ENCODE peak calls at places on chromosomes 12 and 14, in nine cellular contexts. One of them, this sample, is unnamed.

GRCh38 chr12:57146925-57147640 is at the start of gene LRP1-AS:
- DNase-seq in endothelial cell: no peak
- DNase-seq in stimulated activated CD8-positive, alpha-beta memory T cell treated with anti-CD3 and anti-CD28 coated beads, Interleukin-12 subunit alpha, Interleukin-12 subunit beta, amount 100 ng/mL, for 1 hour: no peak
- DNase-seq in frontal cortex: no peak
- DNase-seq in left lung: no peak
- DNase-seq in NCI-H69: peak
- DNase-seq in Right ventricle myocardium superior: no peak
- DNase-seq in A172: no peak
- DNase-seq in ELR: no peak
- DNase-seq in this sample: no peak

GRCh38 chr12:129701536-129702165 is 202.2 kb downstream of the TMEM132D start:
- DNase-seq in frontal cortex: no peak
- DNase-seq in NCI-H69: no peak
- DNase-seq in Right ventricle myocardium superior: no peak
- DNase-seq in ELR: no peak
- DNase-seq in left lung: no peak
- DNase-seq in stimulated activated CD8-positive, alpha-beta memory T cell treated with anti-CD3 and anti-CD28 coated beads, Interleukin-12 subunit alpha, Interleukin-12 subunit beta, amount 100 ng/mL, for 1 hour: no peak
- DNase-seq in endothelial cell: no peak
- DNase-seq in A172: no peak
- DNase-seq in this sample: no peak

GRCh38 chr14:101495827-101496778 is 65.2 kb upstream of the DIO3 start:
- DNase-seq in stimulated activated CD8-positive, alpha-beta memory T cell treated with anti-CD3 and anti-CD28 coated beads, Interleukin-12 subunit alpha, Interleukin-12 subunit beta, amount 100 ng/mL, for 1 hour: no peak
- DNase-seq in Right ventricle myocardium superior: no peak
- DNase-seq in frontal cortex: no peak
- DNase-seq in NCI-H69: no peak
- DNase-seq in ELR: no peak
- DNase-seq in endothelial cell: no peak
- DNase-seq in A172: no peak
- DNase-seq in left lung: peak
- DNase-seq in this sample: no peak

GRCh38 chr14:105890474-105891220 is 364.3 kb downstream of the TMEM121 start:
- DNase-seq in left lung: peak
- DNase-seq in ELR: no peak
- DNase-seq in A172: no peak
- DNase-seq in NCI-H69: no peak
- DNase-seq in endothelial cell: no peak
- DNase-seq in Right ventricle myocardium superior: peak
- DNase-seq in frontal cortex: no peak
- DNase-seq in stimulated activated CD8-positive, alpha-beta memory T cell treated with anti-CD3 and anti-CD28 coated beads, Interleukin-12 subunit alpha, Interleukin-12 subunit beta, amount 100 ng/mL, for 1 hour: no peak
- DNase-seq in this sample: no peak

GRCh38 chr14:73237219-73237785 is at the start of gene PAPLN:
- DNase-seq in frontal cortex: peak
- DNase-seq in Right ventricle myocardium superior: peak
- DNase-seq in A172: peak
- DNase-seq in ELR: peak
- DNase-seq in stimulated activated CD8-positive, alpha-beta memory T cell treated with anti-CD3 and anti-CD28 coated beads, Interleukin-12 subunit alpha, Interleukin-12 subunit beta, amount 100 ng/mL, for 1 hour: no peak
- DNase-seq in NCI-H69: peak
- DNase-seq in left lung: no peak
- DNase-seq in endothelial cell: no peak
- DNase-seq in this sample: no peak

GRCh38 chr12:9509464-9510166 is 98.1 kb downstream of the KLRB1 start:
- DNase-seq in ELR: peak
- DNase-seq in stimulated activated CD8-positive, alpha-beta memory T cell treated with anti-CD3 and anti-CD28 coated beads, Interleukin-12 subunit alpha, Interleukin-12 subunit beta, amount 100 ng/mL, for 1 hour: no peak
- DNase-seq in endothelial cell: no peak
- DNase-seq in A172: no peak
- DNase-seq in Right ventricle myocardium superior: no peak
- DNase-seq in left lung: no peak
- DNase-seq in NCI-H69: no peak
- DNase-seq in frontal cortex: no peak
- DNase-seq in this sample: peak

GRCh38 chr14:81256289-81256960 is 35.7 kb upstream of the GTF2A1 start:
- DNase-seq in Right ventricle myocardium superior: no peak
- DNase-seq in left lung: no peak
- DNase-seq in endothelial cell: no peak
- DNase-seq in NCI-H69: no peak
- DNase-seq in ELR: no peak
- DNase-seq in stimulated activated CD8-positive, alpha-beta memory T cell treated with anti-CD3 and anti-CD28 coated beads, Interleukin-12 subunit alpha, Interleukin-12 subunit beta, amount 100 ng/mL, for 1 hour: no peak
- DNase-seq in A172: no peak
- DNase-seq in frontal cortex: no peak
- DNase-seq in this sample: no peak

GRCh38 chr12:102642199-102642598 is 161.8 kb upstream of the IGF1 start:
- DNase-seq in endothelial cell: no peak
- DNase-seq in NCI-H69: no peak
- DNase-seq in stimulated activated CD8-positive, alpha-beta memory T cell treated with anti-CD3 and anti-CD28 coated beads, Interleukin-12 subunit alpha, Interleukin-12 subunit beta, amount 100 ng/mL, for 1 hour: no peak
- DNase-seq in left lung: no peak
- DNase-seq in A172: no peak
- DNase-seq in Right ventricle myocardium superior: no peak
- DNase-seq in frontal cortex: no peak
- DNase-seq in ELR: peak
- DNase-seq in this sample: no peak

GRCh38 chr12:68042212-68042699 is 53.0 kb downstream of the IFNG-AS1 start:
- DNase-seq in NCI-H69: peak
- DNase-seq in frontal cortex: no peak
- DNase-seq in A172: no peak
- DNase-seq in Right ventricle myocardium superior: no peak
- DNase-seq in ELR: no peak
- DNase-seq in stimulated activated CD8-positive, alpha-beta memory T cell treated with anti-CD3 and anti-CD28 coated beads, Interleukin-12 subunit alpha, Interleukin-12 subunit beta, amount 100 ng/mL, for 1 hour: no peak
- DNase-seq in endothelial cell: no peak
- DNase-seq in left lung: no peak
- DNase-seq in this sample: no peak

GRCh38 chr12:6181583-6182278 is 18.5 kb upstream of the CD9 start:
- DNase-seq in stimulated activated CD8-positive, alpha-beta memory T cell treated with anti-CD3 and anti-CD28 coated beads, Interleukin-12 subunit alpha, Interleukin-12 subunit beta, amount 100 ng/mL, for 1 hour: no peak
- DNase-seq in Right ventricle myocardium superior: no peak
- DNase-seq in frontal cortex: no peak
- DNase-seq in ELR: no peak
- DNase-seq in left lung: peak
- DNase-seq in endothelial cell: no peak
- DNase-seq in NCI-H69: no peak
- DNase-seq in A172: no peak
- DNase-seq in this sample: no peak